ENCODE peak calls at places on chromosome 13, in eight cellular contexts. B is astrocyte of the spinal cord; R is transverse colon; M is activated naive CD4-positive, alpha-beta T cell treated with Interleukin-2 at 50 U/mL for 16 hours; C is T-helper 1 cell; F is amniotic epithelial cell; E is Right ventricle myocardium superior; Y is iris pigment epithelial cell. T is an unnamed sample.

GRCh38 chr13:47114030-47114429 is 217.2 kb upstream of the HTR2A start:
- DNase-seq in B (peak; percentile 72), R (no peak), M (no peak), C (no peak), F (peak; percentile 76), E (no peak), Y (peak; percentile 56), T (no peak)

GRCh38 chr13:82698383-82698782 is 1183.9 kb downstream of the SLITRK1 start:
- DNase-seq in B (no peak), R (no peak), M (no peak), C (no peak), F (no peak), E (no peak), Y (peak; percentile 30), T (no peak)

GRCh38 chr13:101986316-101986715 is 415.5 kb downstream of the FGF14 start:
- DNase-seq in B (peak; percentile 20), R (no peak), M (no peak), C (no peak), F (no peak), E (no peak), Y (no peak), T (no peak)

GRCh38 chr13:19981685-19982238 is 23.2 kb downstream of the ZMYM2 start:
- DNase-seq in B (no peak), R (no peak), M (no peak), C (no peak), F (no peak), E (no peak), Y (peak; percentile 26), T (no peak)

GRCh38 chr13:105572401-105572800 is 963.1 kb downstream of the EFNB2 start:
- DNase-seq in B (no peak), R (no peak), M (no peak), C (no peak), F (peak; percentile 44), E (no peak), Y (peak; percentile 39), T (no peak)

GRCh38 chr13:28031220-28031903 is 42.9 kb upstream of the URAD start:
- DNase-seq in B (no peak), R (peak; percentile 20), M (no peak), C (no peak), F (no peak), E (peak; percentile 51), Y (no peak), T (no peak)

GRCh38 chr13:39811696-39812095 is 156.2 kb downstream of the COG6 start:
- DNase-seq in B (no peak), R (no peak), M (no peak), C (no peak), F (no peak), E (no peak), Y (no peak), T (no peak)

GRCh38 chr13:99827011-99827410 is 144.6 kb downstream of the ZIC5 start:
- DNase-seq in B (peak; percentile 4), R (no peak), M (no peak), C (no peak), F (no peak), E (no peak), Y (no peak), T (no peak)

GRCh38 chr13:23349127-23349897 is 84.2 kb downstream of the SACS start:
- DNase-seq in B (no peak), R (no peak), M (no peak), C (no peak), F (no peak), E (no peak), Y (no peak), T (no peak)

GRCh38 chr13:99085139-99085845 is 107.4 kb upstream of the DOCK9 start:
- DNase-seq in B (no peak), R (no peak), M (peak; percentile 13), C (no peak), F (no peak), E (no peak), Y (no peak), T (no peak)

GRCh38 chr13:112783135-112783945 is 93.5 kb downstream of the ATP11A start:
- DNase-seq in B (peak; percentile 44), R (no peak), M (no peak), C (no peak), F (peak; percentile 82), E (no peak), Y (peak; percentile 61), T (no peak)

GRCh38 chr13:45228002-45228401 is 27.2 kb upstream of the KCTD4 start:
- DNase-seq in B (no peak), R (no peak), M (no peak), C (no peak), F (no peak), E (no peak), Y (no peak), T (no peak)

GRCh38 chr13:112072531-112073244 is 5.7 kb downstream of the SOX1 start:
- DNase-seq in B (no peak), R (no peak), M (no peak), C (no peak), F (no peak), E (no peak), Y (no peak), T (no peak)

GRCh38 chr13:102580552-102581169 is 16.1 kb upstream of the TPP2 start:
- DNase-seq in B (peak; percentile 76), R (no peak), M (no peak), C (peak; percentile 23), F (peak; percentile 68), E (no peak), Y (peak; percentile 73), T (peak; percentile 33)

GRCh38 chr13:102361113-102361512 is 40.7 kb downstream of the FGF14 start:
- DNase-seq in B (no peak), R (no peak), M (no peak), C (no peak), F (no peak), E (no peak), Y (no peak), T (no peak)

GRCh38 chr13:105346141-105346766 is 1189.2 kb downstream of the EFNB2 start:
- DNase-seq in B (peak; percentile 85), R (no peak), M (no peak), C (no peak), F (peak; percentile 82), E (no peak), Y (peak; percentile 95), T (no peak)

GRCh38 chr13:40966298-40966697 is 52.8 kb downstream of the ELF1 start:
- DNase-seq in B (no peak), R (no peak), M (no peak), C (no peak), F (no peak), E (no peak), Y (no peak), T (no peak)

GRCh38 chr13:107458269-107458668 is 757.1 kb downstream of the LIG4 start:
- DNase-seq in B (no peak), R (no peak), M (no peak), C (no peak), F (no peak), E (no peak), Y (no peak), T (no peak)

GRCh38 chr13:31674056-31674455 is 65.3 kb upstream of the RXFP2 start:
- DNase-seq in B (no peak), R (no peak), M (no peak), C (no peak), F (peak; percentile 2), E (no peak), Y (peak; percentile 7), T (no peak)

GRCh38 chr13:98403076-98403475 is 173.8 kb downstream of the STK24 start:
- DNase-seq in B (no peak), R (no peak), M (no peak), C (no peak), F (no peak), E (no peak), Y (no peak), T (no peak)

GRCh38 chr13:26973281-26973680 is 198.3 kb downstream of the USP12 start:
- DNase-seq in B (no peak), R (no peak), M (no peak), C (no peak), F (no peak), E (no peak), Y (no peak), T (no peak)